ENCODE peak calls at places on chromosomes 4 and X, in four cellular contexts. E is cardiac muscle cell, Q is left lung, S is A549. X is an unnamed sample. For H3K4me1, the result is how much of the 10 kb centered on the place peaks cover.

GRCh38 chr4:89055157-89056080 is 1.6 kb downstream of the FAM13A start:
- DNase-seq in E (no peak), Q (no peak), S (no peak), X (no peak)

GRCh38 chr4:83810428-83810827 is 274.5 kb downstream of the GPAT3 start:
- DNase-seq in E (no peak), Q (no peak), S (no peak), X (no peak)

GRCh38 chr4:44425614-44426208 is 22.9 kb downstream of the KCTD8 start:
- DNase-seq in E (peak), Q (no peak), S (peak), X (no peak)

GRCh38 chrX:129762448-129762847 is 17.3 kb upstream of the SASH3 start:
- DNase-seq in E (no peak), Q (no peak), S (no peak), X (no peak)

GRCh38 chr4:80091184-80091583 is 18.2 kb upstream of the ANTXR2 start:
- DNase-seq in E (no peak), Q (no peak), S (no peak), X (no peak)

GRCh38 chr4:129429566-129430339 is 333.8 kb downstream of the C4orf33 start:
- DNase-seq in E (no peak), Q (no peak), S (no peak), X (no peak)

GRCh38 chr4:108742451-108742850 is 20.4 kb downstream of the ETNPPL start:
- DNase-seq in E (no peak), Q (no peak), S (no peak), X (no peak)

GRCh38 chrX:123909498-123909897 is 49.6 kb downstream of the XIAP start:
- DNase-seq in E (peak), Q (no peak), S (no peak), X (no peak)

GRCh38 chrX:63744850-63745249 is 40.2 kb downstream of the ARHGEF9 start:
- DNase-seq in E (no peak), Q (no peak), S (no peak), X (no peak)

GRCh38 chr4:41160010-41160789 is 54.1 kb downstream of the APBB2 start:
- DNase-seq in E (peak), Q (no peak), S (peak), X (no peak)

GRCh38 chr4:113888006-113888405 is 91.4 kb downstream of the ARSJ start:
- DNase-seq in E (no peak), Q (no peak), S (no peak), X (no peak)

GRCh38 chr4:183621875-183622274 is 37.1 kb downstream of the RWDD4 start:
- DNase-seq in E (no peak), Q (no peak), S (no peak), X (no peak)

GRCh38 chr4:188603646-188604045 is 464.4 kb downstream of the TRIML1 start:
- DNase-seq in E (no peak), Q (no peak), S (no peak), X (no peak)

GRCh38 chrX:41522071-41522470 is 74.9 kb downstream of the NYX start:
- DNase-seq in E (no peak), Q (no peak), S (no peak), X (no peak)

GRCh38 chr4:152169666-152170065 is 366.2 kb downstream of the FBXW7 start:
- DNase-seq in E (no peak), Q (no peak), S (no peak), X (no peak)

GRCh38 chr4:102761478-102761790 is 666 bp upstream of the MANBA start:
- DNase-seq in E (peak), Q (no peak), S (no peak), X (no peak)
- H3K27ac ChIP-seq in E (peak), Q (peak), S (peak), X (peak)

DNA sequence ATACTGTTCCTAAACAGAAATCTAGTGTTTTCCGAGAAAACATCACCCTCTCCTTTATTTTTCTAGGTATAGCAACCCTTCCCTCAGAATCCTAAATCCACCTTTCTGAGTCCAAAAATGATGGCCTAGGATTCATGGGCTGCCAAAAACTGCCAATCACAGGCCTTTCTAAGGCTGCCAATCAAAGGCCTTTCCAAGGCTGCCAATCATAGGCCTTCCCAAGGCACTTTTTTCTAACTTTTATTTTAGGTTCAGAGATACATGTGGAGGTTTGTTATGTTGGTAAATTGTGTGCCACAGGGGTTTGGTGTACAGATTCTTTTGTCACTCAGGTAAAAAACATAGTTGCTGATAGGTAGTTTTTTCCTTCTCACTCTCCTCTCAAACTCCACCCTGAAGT is 673.7 kb downstream of the FAT4 start:
- DNase-seq in E (no peak), Q (no peak), S (no peak), X (no peak)
- H3K4me1 ChIP-seq in E (under half), Q (under half), S (under half), X (under half)

GRCh38 chr4:39433878-39434492 is 24.7 kb downstream of the RPL9 start:
- DNase-seq in E (no peak), Q (no peak), S (no peak), X (no peak)

GRCh38 chr4:39441593-39441992 is 17.1 kb downstream of the RPL9 start:
- DNase-seq in E (no peak), Q (no peak), S (no peak), X (no peak)

GRCh38 chr4:39435875-39436563 is 22.7 kb downstream of the RPL9 start:
- DNase-seq in E (no peak), Q (no peak), S (no peak), X (no peak)
- TF ChIP-seq CTCF in E (no peak), Q (no peak), S (peak), X (no peak)

GRCh38 chr4:102317459-102317858 is 27.8 kb downstream of the SLC39A8 start:
- DNase-seq in E (no peak), Q (no peak), S (no peak), X (no peak)

GRCh38 chr4:102321260-102321991 is 23.9 kb downstream of the SLC39A8 start:
- DNase-seq in E (no peak), Q (no peak), S (no peak), X (no peak)

GRCh38 chr4:102318105-102318504 is 27.2 kb downstream of the SLC39A8 start:
- DNase-seq in E (no peak), Q (no peak), S (no peak), X (no peak)

GRCh38 chr4:102318526-102318925 is 26.8 kb downstream of the SLC39A8 start:
- DNase-seq in E (no peak), Q (no peak), S (no peak), X (no peak)

DNA sequence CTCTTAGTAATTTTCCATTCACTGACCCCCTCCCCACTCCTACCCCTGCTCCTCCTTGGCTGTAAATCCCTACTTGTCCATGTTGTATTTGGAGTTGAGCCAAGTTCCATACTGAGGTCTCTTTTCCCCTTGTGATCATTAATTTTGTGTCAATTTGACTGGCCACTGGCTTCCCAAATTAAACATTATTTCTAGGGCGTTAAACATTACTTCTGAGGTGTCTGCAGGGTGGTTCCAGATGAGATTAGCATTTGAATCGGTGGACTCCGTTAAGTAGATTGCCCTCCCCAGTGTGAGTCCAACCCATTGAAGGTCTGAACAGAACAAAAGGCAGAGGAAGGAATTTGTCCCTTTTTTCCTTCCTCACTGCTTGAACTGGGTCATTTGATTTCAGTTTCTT is 25.7 kb downstream of the SLC39A8 start:
- DNase-seq in E (no peak), Q (no peak), S (no peak), X (no peak)
- H3K27ac ChIP-seq in E (no peak), Q (peak), S (no peak), X (no peak)

DNA sequence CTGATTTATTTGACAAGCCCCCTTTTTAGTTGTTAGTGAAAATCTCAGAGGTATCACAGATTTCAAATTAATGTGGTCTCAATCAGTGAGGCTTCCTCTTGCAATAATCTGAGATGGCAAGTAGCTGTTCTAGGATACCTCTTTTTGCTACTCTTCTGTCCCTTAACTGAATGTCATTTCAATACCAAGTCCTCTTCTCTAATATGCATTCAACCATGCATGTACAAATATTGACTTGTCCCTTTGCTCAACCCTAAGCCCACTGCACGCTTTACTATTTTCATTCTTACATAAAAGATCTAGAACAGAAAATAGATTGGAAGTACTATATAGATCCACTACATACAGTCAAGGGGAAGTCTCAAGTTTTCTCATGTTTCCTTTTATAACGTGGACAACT is 164.2 kb downstream of the CBR4 start:
- DNase-seq in E (no peak), Q (no peak), S (no peak), X (no peak)
- H3K4me1 ChIP-seq in E (under half), Q (under half), S (half or more), X (half or more)

GRCh38 chrX:135530097-135530496 is 9.6 kb downstream of the INTS6L start:
- DNase-seq in E (no peak), Q (no peak), S (no peak), X (no peak)
- TF ChIP-seq CTCF in E (no peak), Q (no peak), S (no peak), X (no peak)

DNA sequence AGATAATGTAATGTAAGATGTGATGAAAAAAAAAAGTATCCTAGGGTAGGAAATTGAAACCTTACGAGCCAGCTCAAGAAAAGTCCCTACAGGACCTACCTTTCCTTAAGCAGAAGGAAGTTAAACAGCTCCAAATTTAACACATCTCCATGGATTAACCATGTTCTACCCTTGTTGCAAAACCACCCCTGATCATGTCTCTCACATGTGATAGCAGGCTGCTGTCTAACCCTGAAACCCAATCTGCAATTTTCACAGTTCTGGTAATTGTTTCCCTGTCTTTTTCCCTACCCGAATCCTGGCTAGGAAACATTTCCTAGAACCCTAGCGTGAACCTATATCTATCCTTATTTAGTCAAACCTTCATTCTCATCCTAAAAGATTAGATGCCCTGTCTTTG is 198.9 kb downstream of the SPOCK3 start:
- DNase-seq in E (no peak), Q (no peak), S (no peak), X (no peak)
- H3K27ac ChIP-seq in E (no peak), Q (no peak), S (no peak), X (no peak)

GRCh38 chrX:136764206-136764605 is 16.5 kb downstream of the ARHGEF6 start:
- DNase-seq in E (no peak), Q (no peak), S (no peak), X (no peak)
- H3K4me1 ChIP-seq in E (under half), Q (under half), S (under half), X (under half)

GRCh38 chrX:112048707-112049106 is 33.9 kb downstream of the TRPC5 start:
- DNase-seq in E (no peak), Q (no peak), S (no peak), X (no peak)

DNA sequence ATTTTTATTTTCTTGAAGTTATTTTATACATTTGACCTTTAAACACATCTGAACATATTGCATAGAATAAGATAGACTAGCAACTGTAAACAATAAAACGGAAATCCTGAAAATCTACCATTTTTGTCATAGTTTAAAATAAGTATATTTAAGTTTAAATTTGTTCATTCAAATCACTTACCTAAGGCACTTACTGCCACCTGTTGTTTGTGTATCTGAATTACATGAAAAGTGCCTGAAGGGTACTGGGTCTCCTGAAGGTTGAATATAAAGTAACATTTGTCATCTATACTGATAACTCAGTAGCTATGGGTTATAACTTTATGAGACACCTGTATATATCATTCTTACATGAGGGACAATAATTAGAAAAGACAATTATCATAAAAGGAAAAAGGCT is 38.6 kb downstream of the TRPC5 start:
- DNase-seq in E (peak), Q (no peak), S (peak), X (no peak)
- TF ChIP-seq CTCF in E (peak), Q (no peak), S (peak), X (peak)

X was measured in left ventricle myocardium inferior.